ENCODE peak calls at places on chromosomes 2 and 18, in seven cellular contexts. N is foreskin keratinocyte, T is colonic mucosa, Z is fibroblast of lung, Q is pancreas, P is Calu3, U is suprapubic skin. I is an unnamed sample.

GRCh38 chr2:23499419-23499818 is 114.4 kb downstream of the KLHL29 start:
- DNase-seq in N (no peak), T (no peak), Z (no peak), Q (peak; percentile 15), P (no peak), U (no peak), I (no peak)

GRCh38 chr2:85601771-85602475 is 575 bp downstream of the TMEM150A start:
- DNase-seq in N (no peak), T (peak; percentile 65), Z (peak; percentile 50), Q (peak; percentile 89), P (peak; percentile 60), U (peak; percentile 86), I (peak; percentile 78)

GRCh38 chr18:52222211-52222610 is 117.8 kb upstream of the DCC start:
- DNase-seq in N (no peak), T (no peak), Z (no peak), Q (no peak), P (no peak), U (no peak), I (no peak)

GRCh38 chr2:49753344-49753930 is 599.1 kb upstream of the FSHR start:
- DNase-seq in N (no peak), T (no peak), Z (peak; percentile 0), Q (no peak), P (no peak), U (no peak), I (no peak)

GRCh38 chr2:120854766-120855530 is 119.3 kb downstream of the GLI2 start:
- DNase-seq in N (no peak), T (no peak), Z (no peak), Q (no peak), P (no peak), U (peak; percentile 35), I (no peak)

GRCh38 chr2:29314816-29315571 is 199.8 kb downstream of the CLIP4 start:
- DNase-seq in N (peak; percentile 34), T (no peak), Z (peak; percentile 74), Q (no peak), P (no peak), U (no peak), I (no peak)

GRCh38 chr2:188235364-188235763 is 56.3 kb upstream of the GULP1 start:
- DNase-seq in N (no peak), T (no peak), Z (peak; percentile 15), Q (no peak), P (no peak), U (no peak), I (no peak)

GRCh38 chr2:6524678-6525367 is 340.9 kb downstream of the CMPK2 start:
- DNase-seq in N (no peak), T (no peak), Z (peak; percentile 93), Q (no peak), P (no peak), U (no peak), I (no peak)

GRCh38 chr2:151851761-151852160 is 23.5 kb upstream of the ARL5A start:
- DNase-seq in N (no peak), T (no peak), Z (peak; percentile 79), Q (no peak), P (no peak), U (no peak), I (no peak)

GRCh38 chr2:8882094-8882493 is 44.7 kb upstream of the KIDINS220 start:
- DNase-seq in N (no peak), T (peak; percentile 52), Z (no peak), Q (no peak), P (peak; percentile 32), U (no peak), I (no peak)

GRCh38 chr18:78999939-79000338 is 20.3 kb downstream of the SALL3 start:
- DNase-seq in N (no peak), T (no peak), Z (no peak), Q (no peak), P (peak; percentile 42), U (no peak), I (no peak)

GRCh38 chr18:78995740-78996395 is 16.2 kb downstream of the SALL3 start:
- DNase-seq in N (no peak), T (no peak), Z (no peak), Q (no peak), P (peak; percentile 4), U (no peak), I (no peak)

GRCh38 chr18:78996741-78997490 is 17.3 kb downstream of the SALL3 start:
- DNase-seq in N (no peak), T (no peak), Z (no peak), Q (peak; percentile 42), P (no peak), U (no peak), I (no peak)

GRCh38 chr18:79001001-79001400 is 21.4 kb downstream of the SALL3 start:
- DNase-seq in N (no peak), T (no peak), Z (no peak), Q (no peak), P (no peak), U (no peak), I (no peak)

GRCh38 chr18:78998350-78999055 is 18.9 kb downstream of the SALL3 start:
- DNase-seq in N (no peak), T (no peak), Z (peak; percentile 53), Q (no peak), P (no peak), U (no peak), I (no peak)
- TF ChIP-seq CTCF in N (no peak), T (no peak), Z (no peak), Q (no peak), P (no peak), U (no peak), I (no peak)

GRCh38 chr2:168494190-168494711 is 38.2 kb downstream of the CERS6 start:
- DNase-seq in N (no peak), T (peak; percentile 48), Z (peak; percentile 17), Q (no peak), P (peak; percentile 16), U (no peak), I (no peak)
- TF ChIP-seq CTCF in N (peak; percentile 39), T (peak; percentile 34), Z (peak; percentile 11), Q (no peak), P (no peak), U (peak; percentile 8), I (no peak)

GRCh38 chr2:100237046-100237615 is 85.2 kb downstream of the LONRF2 start:
- DNase-seq in N (no peak), T (no peak), Z (no peak), Q (no peak), P (no peak), U (no peak), I (no peak)
- TF ChIP-seq CTCF in N (no peak), T (no peak), Z (no peak), Q (no peak), P (no peak), U (no peak), I (no peak)

DNA sequence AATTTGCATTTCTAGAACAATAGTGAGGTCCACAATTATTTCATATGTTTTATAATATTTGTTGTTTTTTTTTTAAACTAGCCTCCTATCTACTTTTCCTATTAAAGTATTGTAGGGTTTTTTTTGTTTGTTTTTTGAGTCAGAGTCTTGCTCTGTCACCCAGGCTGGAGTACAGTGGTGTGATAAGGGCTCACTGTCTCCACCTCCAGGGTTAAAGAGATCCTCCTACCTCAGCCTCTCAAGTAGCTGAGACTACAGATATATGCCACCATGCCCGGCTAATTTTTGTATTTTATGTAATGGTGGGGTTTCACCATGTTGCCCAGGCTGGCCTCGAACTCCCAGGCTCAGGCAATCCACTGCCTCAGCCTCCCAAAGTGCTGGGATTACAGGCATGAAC is 122.5 kb downstream of the SLC39A10 start:
- DNase-seq in N (no peak), T (no peak), Z (no peak), Q (no peak), P (peak; percentile 6), U (no peak), I (no peak)
- TF ChIP-seq CTCF in N (no peak), T (no peak), Z (no peak), Q (no peak), P (no peak), U (no peak), I (no peak)

GRCh38 chr2:171214093-171214492 is 53.4 kb upstream of the TLK1 start:
- DNase-seq in N (no peak), T (no peak), Z (no peak), Q (no peak), P (no peak), U (no peak), I (no peak)

GRCh38 chr2:171217330-171217729 is 56.6 kb upstream of the TLK1 start:
- DNase-seq in N (no peak), T (no peak), Z (no peak), Q (no peak), P (no peak), U (no peak), I (no peak)

GRCh38 chr2:171210864-171211431 is 50.3 kb upstream of the TLK1 start:
- DNase-seq in N (no peak), T (no peak), Z (peak; percentile 6), Q (no peak), P (no peak), U (no peak), I (no peak)

GRCh38 chr2:171216631-171217030 is 55.9 kb upstream of the TLK1 start:
- DNase-seq in N (peak; percentile 37), T (no peak), Z (no peak), Q (no peak), P (no peak), U (no peak), I (no peak)
- TF ChIP-seq CTCF in N (no peak), T (no peak), Z (no peak), Q (no peak), P (no peak), U (no peak), I (no peak)

GRCh38 chr18:8602040-8602439 is 7.2 kb upstream of the RAB12 start:
- DNase-seq in N (no peak), T (no peak), Z (no peak), Q (no peak), P (no peak), U (no peak), I (no peak)
- TF ChIP-seq CTCF in N (no peak), T (no peak), Z (no peak), Q (no peak), P (no peak), U (no peak), I (no peak)